ENCODE peak calls at places on chromosomes 5 and 9, in seven cellular contexts. W, O, C, I, B, V and A are unnamed samples.

GRCh38 chr5:119022017-119022745 is 33.8 kb upstream of the DTWD2 start:
- DNase-seq in V (peak), W (peak), I (no peak), C (peak), O (no peak), B (peak), A (peak)

GRCh38 chr9:110089681-110090370 is 118.1 kb downstream of the C9orf152 start:
- DNase-seq in W (no peak), C (no peak), O (no peak), V (no peak), I (no peak), B (peak), A (no peak)

GRCh38 chr9:129280236-129281231 is 102.5 kb upstream of the IER5L start:
- DNase-seq in B (no peak), W (no peak), I (no peak), O (no peak), V (no peak), C (no peak), A (no peak)

GRCh38 chr5:14236757-14237156 is 93.6 kb downstream of the TRIO start:
- DNase-seq in V (no peak), B (no peak), W (no peak), C (no peak), O (no peak), I (no peak), A (no peak)

GRCh38 chr5:123344819-123345426 is 78.3 kb downstream of the CEP120 start:
- DNase-seq in C (peak), I (no peak), O (peak), B (peak), V (peak), W (peak), A (peak)

GRCh38 chr9:117000196-117000723 is 313.2 kb downstream of the TRIM32 start:
- DNase-seq in B (no peak), C (no peak), I (no peak), O (no peak), W (no peak), V (no peak), A (no peak)

GRCh38 chr5:40383719-40384651 is 295.7 kb upstream of the PTGER4 start:
- DNase-seq in O (no peak), C (no peak), V (peak), W (peak), B (peak), I (peak), A (peak)

GRCh38 chr9:73121375-73121935 is 30.2 kb upstream of the ANXA1 start:
- DNase-seq in C (no peak), B (no peak), O (no peak), W (no peak), V (no peak), I (no peak), A (no peak)

GRCh38 chr9:17742065-17742464 is 163.2 kb downstream of the SH3GL2 start:
- DNase-seq in O (peak), I (no peak), C (peak), V (no peak), B (no peak), W (peak), A (no peak)

GRCh38 chr5:33763435-33763834 is 128.4 kb downstream of the ADAMTS12 start:
- DNase-seq in V (no peak), C (no peak), I (no peak), W (no peak), O (no peak), B (no peak), A (no peak)

GRCh38 chr5:172433071-172433470 is 21.3 kb downstream of the SH3PXD2B start:
- DNase-seq in C (no peak), O (no peak), V (no peak), B (no peak), I (no peak), W (no peak), A (no peak)

GRCh38 chr9:129544766-129545165 is 76.1 kb downstream of the C9orf50 start:
- DNase-seq in I (no peak), W (peak), C (no peak), V (peak), B (peak), O (no peak), A (no peak)

GRCh38 chr5:133473291-133473690 is 139.1 kb downstream of the FSTL4 start:
- DNase-seq in I (no peak), O (no peak), C (no peak), V (no peak), B (no peak), W (no peak), A (no peak)

GRCh38 chr5:9168791-9169611 is 376.9 kb downstream of the SEMA5A start:
- DNase-seq in W (no peak), V (no peak), C (no peak), O (no peak), I (peak), B (peak), A (peak)

GRCh38 chr9:125296843-125297372 is 35.3 kb downstream of the GAPVD1 start:
- DNase-seq in O (no peak), C (no peak), B (no peak), I (no peak), V (no peak), W (no peak), A (no peak)

GRCh38 chr9:137604345-137605145 is 941 bp upstream of the ARRDC1 start:
- DNase-seq in B (no peak), O (no peak), V (no peak), W (peak), I (no peak), C (peak), A (no peak)

GRCh38 chr5:38809388-38810359 is 36.1 kb upstream of the OSMR start:
- DNase-seq in B (peak), I (no peak), O (peak), C (peak), W (peak), V (peak), A (peak)

GRCh38 chr5:116861662-116862061 is 287.0 kb upstream of the SEMA6A start:
- DNase-seq in B (no peak), I (no peak), V (peak), C (no peak), O (no peak), W (no peak), A (no peak)

GRCh38 chr5:168433982-168434381 is 52.3 kb upstream of the RARS1 start:
- DNase-seq in W (no peak), O (no peak), C (peak), B (no peak), V (no peak), I (no peak), A (no peak)

GRCh38 chr5:150585781-150586461 is 54.5 kb upstream of the SYNPO start:
- DNase-seq in O (no peak), V (no peak), C (no peak), W (no peak), I (no peak), B (no peak), A (no peak)

GRCh38 chr5:55480781-55481180 is 54.0 kb downstream of the PLPP1 start:
- DNase-seq in B (peak), I (no peak), V (peak), C (no peak), O (no peak), W (peak), A (peak)

GRCh38 chr5:55485073-55485472 is 49.7 kb downstream of the PLPP1 start:
- DNase-seq in O (peak), W (no peak), V (no peak), B (no peak), I (no peak), C (no peak), A (no peak)

GRCh38 chr5:55484531-55484930 is 50.2 kb downstream of the PLPP1 start:
- DNase-seq in W (no peak), V (no peak), I (no peak), C (no peak), B (no peak), O (peak), A (no peak)

GRCh38 chr5:55483903-55484302 is 50.9 kb downstream of the PLPP1 start:
- DNase-seq in C (no peak), O (no peak), B (no peak), I (no peak), V (no peak), W (no peak), A (no peak)

GRCh38 chr5:55481293-55481900 is 53.4 kb downstream of the PLPP1 start:
- DNase-seq in B (no peak), O (no peak), W (peak), C (no peak), I (no peak), V (peak), A (no peak)
- H3K9ac ChIP-seq in B (no peak), O (no peak), W (no peak), C (no peak), I (no peak), V (no peak), A (no peak)

DNA sequence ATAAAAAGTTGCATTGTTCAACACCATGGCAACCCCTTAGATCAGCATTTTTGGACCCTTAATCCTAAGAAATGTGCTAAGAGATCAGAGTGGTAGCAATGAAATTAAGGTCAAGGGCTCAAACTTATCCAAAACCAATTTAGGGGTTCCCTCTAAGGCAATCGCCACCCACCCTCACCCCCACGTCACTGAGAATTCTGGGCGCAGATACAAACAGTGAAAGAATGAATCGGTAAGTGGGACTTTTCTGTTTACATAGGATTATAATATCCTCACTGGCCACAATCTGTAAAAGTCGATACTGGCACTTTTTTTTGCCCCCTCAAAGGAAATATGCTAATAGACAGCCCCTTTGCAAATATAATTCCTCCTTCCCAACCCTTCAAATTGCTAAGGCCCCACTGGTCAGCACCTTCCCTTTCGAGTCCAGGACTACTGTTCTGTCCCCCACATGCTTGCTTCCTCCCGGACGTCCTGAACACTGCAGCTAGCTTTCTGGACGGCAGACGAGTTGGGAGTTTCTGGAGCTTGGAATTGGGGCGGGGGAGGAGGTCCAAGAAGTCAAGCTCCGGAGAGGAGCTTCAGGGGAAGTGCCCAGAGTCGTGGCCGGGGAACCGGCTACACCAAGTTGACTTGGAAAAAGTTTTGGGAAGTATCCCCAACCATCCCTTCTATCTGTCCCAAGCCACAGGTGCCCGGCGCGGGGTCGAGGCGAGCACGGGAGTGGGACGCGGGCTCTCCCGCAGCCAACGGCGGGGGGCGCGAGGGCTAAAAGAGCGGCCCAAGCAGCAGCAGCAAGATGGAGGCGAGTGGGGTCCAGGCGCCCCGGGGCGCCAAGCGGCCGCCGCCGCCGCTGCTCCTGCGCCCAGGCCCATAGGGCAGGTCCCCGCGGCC is 2.1 kb downstream of the GAS1 start:
- DNase-seq in B (peak), C (peak), O (no peak), I (no peak), V (peak), W (peak), A (peak)
- H3K9ac ChIP-seq in B (peak), C (peak), O (peak), I (peak), V (peak), W (peak), A (peak)

GRCh38 chr9:38039907-38040682 is 28.9 kb downstream of the SHB start:
- DNase-seq in B (no peak), O (no peak), I (no peak), V (peak), C (no peak), W (no peak), A (no peak)
- H3K9ac ChIP-seq in B (no peak), O (peak), I (no peak), V (no peak), C (no peak), W (no peak), A (no peak)

GRCh38 chr9:34992376-34992951 is 2.9 kb downstream of the DNAJB5 start:
- DNase-seq in O (no peak), C (peak), V (peak), B (peak), W (peak), I (peak), A (peak)

GRCh38 chr9:34995288-34996060 is 5.9 kb downstream of the DNAJB5 start:
- DNase-seq in B (peak), I (no peak), O (no peak), C (no peak), V (peak), W (peak), A (peak)

GRCh38 chr9:34993502-34994428 is 4.2 kb downstream of the DNAJB5 start:
- DNase-seq in W (peak), I (no peak), B (peak), O (peak), V (peak), C (no peak), A (peak)

GRCh38 chr9:34996181-34996904 is 6.8 kb downstream of the DNAJB5 start:
- DNase-seq in C (no peak), I (no peak), B (no peak), O (no peak), W (no peak), V (no peak), A (no peak)

GRCh38 chr9:34994429-34995287 is 5.1 kb downstream of the DNAJB5 start:
- DNase-seq in V (peak), C (peak), O (peak), W (peak), I (no peak), B (peak), A (peak)
- H3K9ac ChIP-seq in V (peak), C (no peak), O (peak), W (peak), I (peak), B (no peak), A (no peak)

DNA sequence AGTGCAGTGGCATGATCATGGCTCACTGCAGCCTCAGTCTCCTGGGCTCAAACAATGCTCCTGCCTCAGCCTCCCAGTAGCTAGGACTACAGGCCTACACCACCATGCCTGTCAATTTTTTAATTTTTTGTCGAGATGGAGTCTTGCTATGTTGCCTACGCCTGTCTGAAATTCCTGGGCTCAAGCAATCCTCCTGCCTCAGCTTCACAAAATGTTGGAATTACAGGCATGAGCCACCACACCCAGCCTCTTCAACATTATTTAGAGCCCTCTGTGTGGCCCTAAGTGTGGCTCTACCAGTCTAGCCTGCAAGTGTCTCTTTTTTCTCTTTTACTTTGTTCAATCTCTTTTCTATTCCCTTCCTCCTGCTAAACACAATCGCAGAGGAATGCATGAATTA is 154.4 kb upstream of the EPB41L4A start:
- DNase-seq in O (no peak), I (no peak), W (no peak), B (no peak), V (no peak), C (no peak), A (no peak)
- H3K9ac ChIP-seq in O (no peak), I (no peak), W (no peak), B (no peak), V (no peak), C (no peak), A (no peak)

DNA sequence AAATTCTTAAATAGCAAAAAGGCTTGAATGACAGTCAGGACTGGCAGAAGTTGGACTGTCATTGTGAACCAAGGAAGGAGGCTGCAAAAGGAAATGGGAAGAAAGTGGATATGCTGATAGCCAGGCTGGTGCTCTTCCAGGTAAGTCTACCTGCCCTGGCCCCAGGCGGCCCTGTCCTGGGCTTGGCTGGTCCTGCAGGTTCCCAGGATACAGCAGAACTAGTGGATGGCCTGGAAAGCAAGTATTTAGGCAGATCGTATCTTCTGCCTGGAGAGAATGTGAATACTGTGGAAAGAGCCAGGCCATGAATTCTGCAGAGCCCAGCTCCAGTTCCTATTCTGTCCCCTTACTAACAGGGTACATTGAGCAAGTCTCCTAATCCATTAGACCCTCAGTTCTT is 149.3 kb downstream of the SEC61B start:
- DNase-seq in W (no peak), V (no peak), B (no peak), I (no peak), C (no peak), O (no peak), A (no peak)
- H3K9ac ChIP-seq in W (no peak), V (no peak), B (no peak), I (no peak), C (no peak), O (no peak), A (no peak)

DNA sequence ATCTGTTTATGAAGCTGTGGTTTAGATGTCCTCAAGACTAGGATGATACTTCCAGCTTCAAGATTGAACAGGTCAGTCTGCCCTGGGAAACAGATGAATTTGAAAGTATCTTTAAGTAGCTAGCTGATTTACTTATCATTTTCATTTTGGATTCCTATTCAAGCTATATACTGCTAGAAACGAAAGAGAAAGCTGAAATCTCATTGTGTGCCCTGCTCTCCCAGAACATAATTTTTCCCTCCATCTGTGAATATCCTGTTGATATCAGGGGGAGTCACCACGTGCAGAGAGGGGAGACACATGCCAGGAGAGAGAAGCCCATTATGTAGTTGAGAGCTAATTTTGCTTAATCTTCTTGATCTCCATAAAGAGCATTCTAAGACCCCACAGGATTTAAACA is 439.1 kb downstream of the NR2F1-AS1 start:
- DNase-seq in I (no peak), C (no peak), B (peak), W (no peak), V (peak), O (no peak), A (no peak)
- H3K9ac ChIP-seq in I (no peak), C (no peak), B (peak), W (no peak), V (no peak), O (no peak), A (no peak)